ENCODE peak calls at places on chromosomes 13 and 19, in five cellular contexts. X, Z, B, D and A are unnamed samples.

GRCh38 chr13:90938848-90939247 is 408.6 kb upstream of the MIR17HG start:
- DNase-seq in X (no peak), Z (no peak), B (no peak), D (no peak), A (no peak)

GRCh38 chr19:13077233-13077632 is 25.4 kb downstream of the LYL1 start:
- DNase-seq in X (no peak), Z (no peak), B (no peak), D (no peak), A (no peak)

GRCh38 chr19:4487572-4487971 is 15.5 kb downstream of the HDGFL2 start:
- DNase-seq in X (no peak), Z (no peak), B (no peak), D (no peak), A (no peak)

GRCh38 chr19:18865973-18866799 is 29.8 kb downstream of the CERS1 start:
- DNase-seq in X (peak), Z (peak), B (peak), D (peak), A (peak)

GRCh38 chr13:63948045-63948444 is 2532.4 kb upstream of the PCDH20 start:
- DNase-seq in X (no peak), Z (no peak), B (no peak), D (no peak), A (no peak)

GRCh38 chr13:46168341-46168740 is 13.6 kb downstream of the LCP1 start:
- DNase-seq in X (no peak), Z (peak), B (peak), D (no peak), A (no peak)

GRCh38 chr13:102291587-102292218 is 110.1 kb downstream of the FGF14 start:
- DNase-seq in X (no peak), Z (peak), B (no peak), D (no peak), A (no peak)

GRCh38 chr13:98909016-98909415 is 68.8 kb downstream of the DOCK9 start:
- DNase-seq in X (no peak), Z (peak), B (no peak), D (no peak), A (no peak)

GRCh38 chr19:10927691-10928562 is 512 bp downstream of the YIPF2 start:
- DNase-seq in X (peak), Z (no peak), B (no peak), D (no peak), A (no peak)

GRCh38 chr13:83937579-83937978 is 55.3 kb upstream of the SLITRK1 start:
- DNase-seq in X (no peak), Z (no peak), B (no peak), D (no peak), A (no peak)

GRCh38 chr13:52449323-52450011 is 967 bp downstream of the VPS36 start:
- DNase-seq in X (no peak), Z (no peak), B (no peak), D (no peak), A (no peak)

GRCh38 chr13:57665471-57665870 is 33.9 kb downstream of the PCDH17 start:
- DNase-seq in X (no peak), Z (peak), B (no peak), D (no peak), A (no peak)

GRCh38 chr19:1837625-1838105 is 10.6 kb downstream of the REXO1 start:
- DNase-seq in X (no peak), Z (peak), B (no peak), D (peak), A (no peak)

GRCh38 chr19:6534451-6535093 is 3.7 kb downstream of the TNFSF9 start:
- DNase-seq in X (no peak), Z (no peak), B (no peak), D (no peak), A (no peak)

GRCh38 chr13:109545964-109546363 is 240.4 kb downstream of the IRS2 start:
- DNase-seq in X (no peak), Z (no peak), B (no peak), D (no peak), A (no peak)

GRCh38 chr13:44068737-44069136 is 189.0 kb downstream of the LACC1 start:
- DNase-seq in X (peak), Z (peak), B (no peak), D (no peak), A (no peak)

GRCh38 chr19:10762656-10763055 is 44.8 kb downstream of the DNM2 start:
- DNase-seq in X (no peak), Z (no peak), B (no peak), D (no peak), A (no peak)

GRCh38 chr13:101417043-101417406 is 717 bp upstream of the NALCN start:
- DNase-seq in X (no peak), Z (peak), B (no peak), D (no peak), A (no peak)

GRCh38 chr19:32720216-32720935 is 809 bp downstream of the TDRD12 start:
- DNase-seq in X (no peak), Z (no peak), B (no peak), D (peak), A (no peak)

GRCh38 chr13:67742478-67742877 is 512.3 kb upstream of the PCDH9 start:
- DNase-seq in X (no peak), Z (no peak), B (no peak), D (no peak), A (no peak)

GRCh38 chr13:36888645-36889044 is 31.4 kb downstream of the SMAD9 start:
- DNase-seq in X (no peak), Z (no peak), B (no peak), D (no peak), A (no peak)

GRCh38 chr19:2727640-2727944 is 6.4 kb upstream of the DIRAS1 start:
- DNase-seq in X (peak), Z (no peak), B (no peak), D (no peak), A (no peak)

GRCh38 chr13:69234171-69234570 is 873.5 kb upstream of the ATXN8OS start:
- DNase-seq in X (no peak), Z (no peak), B (no peak), D (no peak), A (no peak)

GRCh38 chr13:99374169-99374991 is 67.2 kb upstream of the GPR183 start:
- DNase-seq in X (no peak), Z (no peak), B (no peak), D (no peak), A (no peak)

GRCh38 chr13:97258801-97259200 is 36.7 kb downstream of the MBNL2 start:
- DNase-seq in X (peak), Z (peak), B (no peak), D (no peak), A (no peak)
- TF ChIP-seq CTCF in X (no peak), Z (no peak), B (no peak), D (no peak), A (no peak)

GRCh38 chr13:111472083-111472482 is 151.6 kb downstream of the TEX29 start:
- DNase-seq in X (no peak), Z (no peak), B (no peak), D (no peak), A (no peak)

GRCh38 chr13:111476197-111476596 is 155.8 kb downstream of the TEX29 start:
- DNase-seq in X (no peak), Z (no peak), B (no peak), D (no peak), A (no peak)

GRCh38 chr13:111472559-111473460 is 152.4 kb downstream of the TEX29 start:
- DNase-seq in X (no peak), Z (no peak), B (no peak), D (no peak), A (no peak)

GRCh38 chr13:111475488-111475887 is 155.0 kb downstream of the TEX29 start:
- DNase-seq in X (no peak), Z (no peak), B (no peak), D (no peak), A (no peak)

GRCh38 chr13:111474136-111475002 is 153.9 kb downstream of the TEX29 start:
- DNase-seq in X (peak), Z (peak), B (no peak), D (peak), A (no peak)
- TF ChIP-seq CTCF in X (peak), Z (peak), B (peak), D (no peak), A (no peak)

GRCh38 chr13:105894711-105895110 is 640.8 kb downstream of the EFNB2 start:
- DNase-seq in X (peak), Z (peak), B (no peak), D (no peak), A (no peak)

DNA sequence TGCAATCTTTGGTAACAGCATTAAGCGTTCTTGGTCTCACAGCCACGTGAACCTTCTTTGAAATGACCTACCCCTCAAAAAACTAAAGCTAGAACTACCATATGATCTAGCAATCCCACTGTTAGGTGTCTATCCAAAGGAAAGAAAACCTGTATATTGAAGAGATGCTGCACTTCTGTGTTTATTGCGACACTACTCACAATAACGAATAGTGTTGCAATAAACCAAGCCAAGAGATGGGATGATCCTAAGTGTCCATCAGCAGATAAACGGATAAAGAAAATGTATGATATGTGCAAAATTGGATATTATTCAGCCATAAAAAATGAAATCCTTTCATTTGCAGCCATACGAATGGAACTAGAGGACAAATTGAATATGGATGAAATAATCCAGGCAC is 637.9 kb downstream of the EFNB2 start:
- DNase-seq in X (no peak), Z (no peak), B (no peak), D (no peak), A (no peak)
- TF ChIP-seq CTCF in X (no peak), Z (no peak), B (no peak), D (no peak), A (no peak)

GRCh38 chr19:16117594-16118033 is 5.9 kb downstream of the RAB8A start:
- DNase-seq in X (no peak), Z (no peak), B (no peak), D (peak), A (no peak)
- TF ChIP-seq CTCF in X (no peak), Z (no peak), B (no peak), D (peak), A (no peak)

DNA sequence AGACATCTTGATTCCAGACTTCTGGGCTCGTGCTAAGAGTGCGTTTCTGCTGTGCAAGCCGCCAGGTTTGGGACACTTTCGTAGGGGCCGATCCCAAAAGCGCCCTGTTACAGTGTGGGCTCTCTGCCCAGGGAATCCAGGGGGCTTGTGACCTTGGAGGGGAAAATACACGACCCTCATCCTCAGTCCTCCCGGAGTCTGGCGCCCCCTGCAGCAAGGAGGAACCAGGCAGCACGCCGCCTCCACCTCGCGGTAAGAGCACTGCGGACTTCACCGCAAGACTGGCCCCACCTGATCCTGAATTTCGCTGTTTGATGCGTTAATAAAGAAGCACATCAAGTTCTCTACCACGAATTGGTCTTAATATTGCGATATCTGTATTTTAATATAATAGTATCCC is 5.2 kb downstream of the POLRMT start:
- DNase-seq in X (no peak), Z (no peak), B (no peak), D (no peak), A (no peak)
- TF ChIP-seq CTCF in X (peak), Z (peak), B (no peak), D (peak), A (no peak)

DNA sequence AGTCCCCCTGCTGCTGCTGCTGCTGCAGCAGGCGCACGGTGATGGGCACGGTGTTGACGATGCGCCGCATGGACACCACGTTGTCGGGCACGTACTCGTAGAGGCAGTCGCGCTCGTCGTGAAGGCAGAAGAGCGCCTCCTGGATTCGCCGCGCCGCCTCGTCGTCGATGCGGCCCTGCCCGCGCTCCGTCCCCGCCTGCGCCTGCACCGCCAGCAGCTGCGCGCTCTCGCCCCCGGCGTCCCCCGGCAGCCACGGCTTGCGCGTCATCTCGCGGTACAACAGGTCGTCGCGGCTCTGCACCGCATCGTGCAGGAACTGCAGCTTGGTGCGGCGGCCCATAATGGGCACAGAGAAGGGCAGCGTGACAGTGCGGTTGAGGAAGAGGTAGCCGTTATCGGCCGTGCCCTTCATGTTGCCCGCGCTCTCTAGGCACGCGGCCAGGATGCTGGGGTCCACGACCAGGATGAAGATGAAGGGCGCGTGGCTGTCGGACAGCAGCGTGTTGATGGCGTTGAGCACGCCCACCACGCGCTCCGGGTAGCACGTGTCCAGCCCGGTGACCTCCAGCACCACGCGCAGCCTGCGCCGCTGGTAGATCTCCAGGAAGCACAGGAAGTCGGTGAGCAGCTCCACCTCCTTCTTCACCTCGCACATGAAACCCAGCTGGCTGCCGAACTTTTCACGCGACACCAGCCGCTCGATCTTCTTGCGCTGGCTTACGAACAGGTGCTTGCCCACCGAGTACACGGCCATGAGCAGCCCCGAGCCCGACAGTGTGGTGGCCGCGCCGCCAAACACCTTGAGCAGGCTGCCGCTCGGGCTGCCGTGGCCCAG is 8.1 kb downstream of the NKPD1 start:
- DNase-seq in X (peak), Z (peak), B (peak), D (peak), A (no peak)
- TF ChIP-seq CTCF in X (no peak), Z (no peak), B (no peak), D (no peak), A (no peak)